ENCODE peak calls at places on chromosomes 12 and 14, in eight cellular contexts. J, E, G, I, W, A, T and S are unnamed samples.

GRCh38 chr12:9796346-9796745 is 30.9 kb upstream of the KLRF1 start:
- DNase-seq in J (no peak), E (no peak), G (no peak), I (no peak), W (no peak), A (no peak), T (no peak), S (no peak)

GRCh38 chr12:43832506-43833168 is 3.2 kb upstream of the TMEM117 start:
- DNase-seq in J (no peak), E (no peak), G (no peak), I (no peak), W (no peak), A (no peak), T (no peak), S (no peak)

GRCh38 chr14:106518054-106518943 is 991.9 kb downstream of the TMEM121 start:
- DNase-seq in J (no peak), E (no peak), G (no peak), I (no peak), W (peak; percentile 89), A (peak; percentile 18), T (no peak), S (no peak)

GRCh38 chr14:21382886-21383847 is 652 bp downstream of the SUPT16H start:
- DNase-seq in J (no peak), E (peak; percentile 54), G (peak; percentile 48), I (peak; percentile 54), W (peak; percentile 30), A (peak; percentile 36), T (no peak), S (peak; percentile 25)

GRCh38 chr12:118055865-118056773 is 4.9 kb downstream of the WSB2 start:
- DNase-seq in J (peak; percentile 65), E (peak; percentile 31), G (peak; percentile 39), I (no peak), W (no peak), A (no peak), T (no peak), S (no peak)

GRCh38 chr14:54001189-54001878 is 44.7 kb upstream of the BMP4 start:
- DNase-seq in J (no peak), E (no peak), G (no peak), I (no peak), W (no peak), A (no peak), T (no peak), S (peak; percentile 62)

GRCh38 chr14:92794547-92794941 is 439 bp downstream of the GOLGA5 start:
- DNase-seq in J (no peak), E (no peak), G (peak; percentile 40), I (peak; percentile 24), W (no peak), A (no peak), T (no peak), S (no peak)

GRCh38 chr12:62588916-62589315 is 122.3 kb downstream of the MON2 start:
- DNase-seq in J (no peak), E (no peak), G (no peak), I (peak; percentile 32), W (no peak), A (no peak), T (no peak), S (no peak)

GRCh38 chr14:32087173-32087861 is 10.2 kb downstream of the ARHGAP5 start:
- DNase-seq in J (peak; percentile 7), E (peak; percentile 60), G (peak; percentile 61), I (peak; percentile 33), W (no peak), A (no peak), T (no peak), S (peak; percentile 89)

GRCh38 chr12:13472690-13473089 is 276.2 kb downstream of the EMP1 start:
- DNase-seq in J (no peak), E (no peak), G (no peak), I (peak; percentile 1), W (no peak), A (no peak), T (no peak), S (no peak)

GRCh38 chr14:37443461-37443860 is 151.6 kb downstream of the FOXA1 start:
- DNase-seq in J (no peak), E (no peak), G (peak; percentile 44), I (peak; percentile 48), W (no peak), A (no peak), T (peak; percentile 41), S (no peak)

GRCh38 chr12:65986047-65986446 is 144.5 kb downstream of the LLPH start:
- DNase-seq in J (no peak), E (no peak), G (no peak), I (no peak), W (no peak), A (no peak), T (no peak), S (no peak)

GRCh38 chr12:54478270-54478669 is 4.9 kb upstream of the GTSF1 start:
- DNase-seq in J (no peak), E (no peak), G (no peak), I (no peak), W (no peak), A (no peak), T (no peak), S (no peak)

GRCh38 chr14:103695331-103696026 is 19.8 kb downstream of the XRCC3 start:
- DNase-seq in J (no peak), E (no peak), G (no peak), I (no peak), W (no peak), A (no peak), T (no peak), S (no peak)

GRCh38 chr12:121132601-121133481 is at the start of gene P2RX7:
- DNase-seq in J (peak; percentile 72), E (peak; percentile 84), G (peak; percentile 69), I (peak; percentile 41), W (peak; percentile 42), A (peak; percentile 95), T (no peak), S (peak; percentile 90)

GRCh38 chr12:53737951-53738833 is 10.9 kb upstream of the CALCOCO1 start:
- DNase-seq in J (no peak), E (no peak), G (no peak), I (no peak), W (peak; percentile 36), A (no peak), T (no peak), S (no peak)

GRCh38 chr12:2876431-2877046 is 435 bp downstream of the FOXM1 start:
- DNase-seq in J (no peak), E (peak; percentile 66), G (peak; percentile 35), I (peak; percentile 22), W (peak; percentile 5), A (no peak), T (no peak), S (peak; percentile 30)

GRCh38 chr14:89440997-89441909 is 24.2 kb upstream of the FOXN3 start:
- DNase-seq in J (no peak), E (no peak), G (no peak), I (no peak), W (no peak), A (no peak), T (no peak), S (no peak)

GRCh38 chr12:38984388-38984787 is 79.0 kb upstream of the CPNE8 start:
- DNase-seq in J (no peak), E (no peak), G (no peak), I (no peak), W (no peak), A (no peak), T (no peak), S (no peak)

GRCh38 chr14:58942516-58942915 is 246.0 kb upstream of the DAAM1 start:
- DNase-seq in J (no peak), E (no peak), G (peak; percentile 46), I (peak; percentile 12), W (no peak), A (no peak), T (no peak), S (no peak)

GRCh38 chr14:70665448-70666363 is 24.0 kb downstream of the TTC9 start:
- DNase-seq in J (peak; percentile 75), E (peak; percentile 31), G (no peak), I (no peak), W (no peak), A (no peak), T (no peak), S (peak; percentile 84)

GRCh38 chr12:112381421-112381897 is 772 bp downstream of the HECTD4 start:
- DNase-seq in J (no peak), E (no peak), G (peak; percentile 41), I (no peak), W (peak; percentile 21), A (peak; percentile 37), T (no peak), S (peak; percentile 47)

GRCh38 chr12:29869916-29870315 is 86.2 kb upstream of the TMTC1 start:
- DNase-seq in J (no peak), E (no peak), G (peak; percentile 3), I (no peak), W (no peak), A (no peak), T (no peak), S (no peak)

GRCh38 chr12:89179983-89180382 is 172.3 kb downstream of the DUSP6 start:
- DNase-seq in J (peak; percentile 77), E (no peak), G (peak; percentile 98), I (peak; percentile 98), W (no peak), A (no peak), T (no peak), S (peak; percentile 79)

GRCh38 chr14:85241022-85241880 is 288.7 kb upstream of the FLRT2 start:
- DNase-seq in J (no peak), E (no peak), G (peak; percentile 33), I (no peak), W (no peak), A (no peak), T (no peak), S (no peak)

GRCh38 chr14:76876076-76876475 is 49.9 kb downstream of the LRRC74A start:
- DNase-seq in J (peak; percentile 28), E (peak; percentile 58), G (peak; percentile 75), I (peak; percentile 79), W (peak; percentile 44), A (peak; percentile 62), T (peak; percentile 24), S (peak; percentile 68)

GRCh38 chr12:104740668-104741067 is 217.4 kb downstream of the SLC41A2 start:
- DNase-seq in J (no peak), E (no peak), G (no peak), I (no peak), W (no peak), A (peak; percentile 16), T (no peak), S (no peak)

GRCh38 chr12:114396153-114396868 is 9.6 kb downstream of the TBX5 start:
- DNase-seq in J (no peak), E (no peak), G (no peak), I (no peak), W (no peak), A (no peak), T (no peak), S (no peak)

GRCh38 chr14:21882226-21882625 is 208.6 kb upstream of the OR4E1 start:
- DNase-seq in J (no peak), E (no peak), G (no peak), I (no peak), W (no peak), A (no peak), T (no peak), S (no peak)

GRCh38 chr12:127383281-127383680 is 883.7 kb upstream of the TMEM132C start:
- DNase-seq in J (no peak), E (peak; percentile 27), G (no peak), I (peak; percentile 23), W (no peak), A (no peak), T (no peak), S (peak; percentile 20)

GRCh38 chr14:54106802-54107377 is 150.3 kb upstream of the BMP4 start:
- DNase-seq in J (no peak), E (no peak), G (no peak), I (peak; percentile 81), W (no peak), A (no peak), T (no peak), S (peak; percentile 65)

GRCh38 chr14:101980700-101981099 is 16.3 kb downstream of the DYNC1H1 start:
- DNase-seq in J (no peak), E (peak; percentile 59), G (peak; percentile 97), I (peak; percentile 99), W (no peak), A (peak; percentile 19), T (peak; percentile 98), S (peak; percentile 65)

GRCh38 chr12:14785568-14785967 is 17.7 kb downstream of the WBP11 start:
- DNase-seq in J (no peak), E (no peak), G (no peak), I (no peak), W (no peak), A (no peak), T (no peak), S (no peak)

GRCh38 chr12:80659512-80660094 is 47.8 kb upstream of the MYF6 start:
- DNase-seq in J (no peak), E (no peak), G (peak; percentile 33), I (no peak), W (no peak), A (no peak), T (no peak), S (no peak)